ENCODE peak calls at places on chromosomes 12 and 14, in six cellular contexts. I is body of pancreas, V is choroid plexus epithelial cell, D is cardiac fibroblast, E is testis, O is A549. R is an unnamed sample.

GRCh38 chr14:74472590-74472989 is 20.5 kb downstream of the NPC2 start:
- DNase-seq in I (no peak), V (no peak), D (no peak), E (no peak), O (no peak), R (no peak)

GRCh38 chr12:71837356-71837755 is 2.2 kb upstream of the TBC1D15 start:
- DNase-seq in I (no peak), V (no peak), D (no peak), E (no peak), O (no peak), R (no peak)

GRCh38 chr12:110676171-110676570 is 12.7 kb downstream of the HVCN1 start:
- DNase-seq in I (no peak), V (no peak), D (no peak), E (no peak), O (no peak), R (no peak)

GRCh38 chr12:72285861-72286260 is 13.7 kb downstream of the TRHDE start:
- DNase-seq in I (no peak), V (no peak), D (no peak), E (no peak), O (no peak), R (no peak)

GRCh38 chr14:42523656-42524055 is 917.0 kb downstream of the LRFN5 start:
- DNase-seq in I (no peak), V (no peak), D (no peak), E (no peak), O (no peak), R (peak; percentile 40)

GRCh38 chr14:80315681-80316080 is 104.4 kb upstream of the DIO2 start:
- DNase-seq in I (no peak), V (peak; percentile 23), D (no peak), E (no peak), O (no peak), R (no peak)

GRCh38 chr12:83141460-83141994 is 454.8 kb downstream of the TMTC2 start:
- DNase-seq in I (no peak), V (no peak), D (no peak), E (no peak), O (no peak), R (no peak)

GRCh38 chr14:71271166-71271945 is 364.1 kb downstream of the PCNX1 start:
- DNase-seq in I (no peak), V (no peak), D (no peak), E (no peak), O (no peak), R (no peak)

GRCh38 chr12:22283006-22283506 is 51.5 kb downstream of the ST8SIA1 start:
- DNase-seq in I (no peak), V (peak; percentile 72), D (peak; percentile 91), E (no peak), O (no peak), R (no peak)

GRCh38 chr12:121499929-121500793 is 80.7 kb downstream of the KDM2B start:
- DNase-seq in I (peak; percentile 73), V (peak; percentile 76), D (peak; percentile 76), E (peak; percentile 86), O (peak; percentile 92), R (peak; percentile 70)

GRCh38 chr12:121489874-121490273 is 90.0 kb downstream of the RNF34 start:
- DNase-seq in I (no peak), V (no peak), D (no peak), E (no peak), O (no peak), R (no peak)

GRCh38 chr12:121494093-121494787 is 86.6 kb downstream of the KDM2B start:
- DNase-seq in I (peak; percentile 35), V (peak; percentile 53), D (peak; percentile 51), E (peak; percentile 46), O (peak; percentile 57), R (peak; percentile 64)

GRCh38 chr12:121490401-121491257 is 90.2 kb downstream of the KDM2B start:
- DNase-seq in I (no peak), V (no peak), D (no peak), E (no peak), O (no peak), R (no peak)

DNA sequence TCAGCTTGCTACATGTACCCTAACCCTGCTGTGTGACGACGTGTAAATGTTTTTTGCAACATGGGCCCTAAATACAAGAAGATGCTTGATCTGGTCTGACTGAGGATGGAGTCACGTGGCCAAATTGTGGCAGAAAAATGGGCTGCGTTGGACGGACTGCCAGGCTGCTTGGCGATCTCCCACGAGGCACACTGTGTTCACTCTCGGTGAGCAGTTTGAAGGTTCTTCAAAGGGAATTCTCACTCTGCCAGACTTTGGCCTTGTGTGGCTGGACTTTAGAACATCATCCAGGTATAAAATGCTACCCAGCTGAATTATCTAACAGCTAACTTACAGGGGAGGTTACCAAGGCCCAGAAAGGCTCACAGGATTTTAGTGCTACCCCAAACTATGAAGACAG is 85.1 kb downstream of the KDM2B start:
- DNase-seq in I (no peak), V (no peak), D (no peak), E (no peak), O (no peak), R (no peak)
- TF ChIP-seq CTCF in I (no peak), V (no peak), D (no peak), E (no peak), O (no peak), R (no peak)

DNA sequence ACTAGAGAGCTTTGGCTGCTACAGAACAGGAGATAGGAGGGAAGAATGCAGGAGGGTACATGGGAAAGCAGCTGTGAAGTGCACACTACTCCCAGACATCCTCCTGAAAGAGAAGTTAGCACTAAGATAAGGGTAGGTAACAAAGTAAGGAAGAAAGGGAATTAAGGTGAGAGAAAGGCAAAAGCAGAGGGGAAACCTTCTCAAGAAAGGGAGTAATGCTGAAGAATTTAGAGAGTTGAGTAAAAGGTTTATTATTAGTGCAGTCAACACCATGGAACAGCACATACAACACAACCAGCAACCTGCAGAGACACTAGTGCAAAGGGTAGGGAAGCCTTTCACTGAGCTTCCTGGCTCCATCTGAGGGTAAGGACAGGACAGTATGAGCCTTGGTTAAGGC is 15.0 kb upstream of the SMARCC2 start:
- DNase-seq in I (no peak), V (no peak), D (no peak), E (no peak), O (no peak), R (no peak)
- H3K4me3 ChIP-seq in I (no peak overlapping the region), V (no peak overlapping the region), D (no peak overlapping the region), E (no peak overlapping the region), O (no peak overlapping the region), R (no peak overlapping the region)

GRCh38 chr14:94636744-94637412 is 24.7 kb downstream of the SERPINA3 start:
- DNase-seq in I (no peak), V (peak; percentile 45), D (peak; percentile 18), E (no peak), O (no peak), R (no peak)
- TF ChIP-seq CTCF in I (peak; percentile 41), V (peak; percentile 47), D (peak; percentile 41), E (no peak), O (peak; percentile 36), R (peak; percentile 3)

GRCh38 chr14:66496911-66497310 is 10.7 kb downstream of the CCDC196 start:
- DNase-seq in I (no peak), V (no peak), D (no peak), E (no peak), O (no peak), R (no peak)
- H3K4me3 ChIP-seq in I (no peak overlapping the region), V (no peak overlapping the region), D (no peak overlapping the region), E (no peak overlapping the region), O (no peak overlapping the region), R (no peak overlapping the region)

GRCh38 chr12:52724384-52724783 is 21.1 kb upstream of the KRT77 start:
- DNase-seq in I (no peak), V (no peak), D (no peak), E (no peak), O (no peak), R (no peak)

GRCh38 chr12:52726451-52726850 is 23.1 kb upstream of the KRT77 start:
- DNase-seq in I (no peak), V (no peak), D (no peak), E (no peak), O (no peak), R (no peak)

GRCh38 chr12:52722680-52723079 is 19.4 kb upstream of the KRT77 start:
- DNase-seq in I (no peak), V (no peak), D (no peak), E (no peak), O (no peak), R (no peak)

GRCh38 chr12:52720487-52720886 is 17.2 kb upstream of the KRT77 start:
- DNase-seq in I (no peak), V (no peak), D (no peak), E (no peak), O (peak; percentile 30), R (no peak)

DNA sequence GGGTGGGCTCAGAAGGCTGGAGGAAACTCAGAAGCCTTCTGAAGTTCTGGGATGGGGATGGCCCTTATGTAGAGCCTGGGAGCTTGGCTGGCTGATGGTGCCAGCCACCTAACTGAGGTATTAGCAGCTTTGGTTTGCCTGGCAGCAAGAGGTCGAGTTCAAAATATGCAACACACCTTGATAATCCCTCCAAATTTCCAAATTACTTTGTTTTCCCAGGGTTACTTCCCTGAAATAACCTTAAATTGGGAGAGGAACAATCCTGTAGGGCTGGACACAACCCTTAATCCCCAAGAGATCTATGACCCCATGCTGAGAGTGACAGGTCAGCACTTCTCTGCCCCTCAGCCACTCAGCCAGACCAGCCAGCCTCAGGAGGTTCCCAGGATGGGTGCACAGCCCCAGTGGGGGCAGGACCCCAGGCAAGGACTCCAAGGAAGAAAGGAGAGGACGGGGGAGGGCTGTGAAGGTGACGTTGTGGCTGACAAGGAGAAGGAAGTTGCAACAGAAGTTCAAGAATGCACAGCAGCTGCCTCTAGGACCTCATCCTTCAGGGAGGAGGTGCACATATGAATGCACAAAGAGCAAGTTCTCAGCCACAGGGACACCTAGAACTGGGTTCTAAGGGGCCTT is 18.6 kb upstream of the KRT77 start:
- DNase-seq in I (no peak), V (no peak), D (no peak), E (no peak), O (no peak), R (no peak)
- TF ChIP-seq CTCF in I (no peak), V (no peak), D (no peak), E (no peak), O (no peak), R (no peak)

GRCh38 chr14:106276326-106277267 is 750.2 kb downstream of the TMEM121 start:
- DNase-seq in I (no peak), V (no peak), D (no peak), E (no peak), O (no peak), R (no peak)

GRCh38 chr14:106277503-106277902 is 751.1 kb downstream of the TMEM121 start:
- DNase-seq in I (no peak), V (no peak), D (no peak), E (peak; percentile 35), O (no peak), R (peak; percentile 1)
- H3K4me3 ChIP-seq in I (no peak overlapping the region), V (no peak overlapping the region), D (no peak overlapping the region), E (no peak overlapping the region), O (no peak overlapping the region), R (no peak overlapping the region)

GRCh38 chr12:46110928-46111699 is 120.7 kb upstream of the SCAF11 start:
- DNase-seq in I (no peak), V (peak; percentile 12), D (no peak), E (no peak), O (no peak), R (peak; percentile 36)
- TF ChIP-seq CTCF in I (no peak), V (peak; percentile 37), D (peak; percentile 11), E (no peak), O (no peak), R (peak; percentile 19)

R was measured in GM12865.